ENCODE peak calls at places on chromosome 6, in nine cellular contexts. One of them, this sample, is unnamed.

GRCh38 chr6:16700202-16700997 is 60.9 kb downstream of the ATXN1 start:
- DNase-seq in breast epithelium: no peak
- DNase-seq in GM19239: no peak
- DNase-seq in M059J: peak
- DNase-seq in SK-N-SH: no peak
- DNase-seq in iPS-NIHi11: no peak
- DNase-seq in cardiac fibroblast: no peak
- DNase-seq in activated CD8-positive, alpha-beta memory T cell treated with anti-CD3 and anti-CD28 coated beads for 4 hours: no peak
- DNase-seq in HEK293T: no peak
- DNase-seq in this sample: no peak

GRCh38 chr6:56288347-56288746 is 41.0 kb upstream of the COL21A1 start:
- DNase-seq in iPS-NIHi11: no peak
- DNase-seq in cardiac fibroblast: no peak
- DNase-seq in breast epithelium: no peak
- DNase-seq in HEK293T: no peak
- DNase-seq in M059J: no peak
- DNase-seq in activated CD8-positive, alpha-beta memory T cell treated with anti-CD3 and anti-CD28 coated beads for 4 hours: no peak
- DNase-seq in GM19239: no peak
- DNase-seq in SK-N-SH: no peak
- DNase-seq in this sample: no peak

GRCh38 chr6:68978411-68978810 is 343.3 kb downstream of the ADGRB3 start:
- DNase-seq in cardiac fibroblast: peak
- DNase-seq in SK-N-SH: no peak
- DNase-seq in breast epithelium: no peak
- DNase-seq in HEK293T: no peak
- DNase-seq in iPS-NIHi11: no peak
- DNase-seq in activated CD8-positive, alpha-beta memory T cell treated with anti-CD3 and anti-CD28 coated beads for 4 hours: no peak
- DNase-seq in M059J: no peak
- DNase-seq in GM19239: no peak
- DNase-seq in this sample: no peak

GRCh38 chr6:55562318-55562717 is 16.7 kb downstream of the HMGCLL1 start:
- DNase-seq in iPS-NIHi11: no peak
- DNase-seq in cardiac fibroblast: no peak
- DNase-seq in activated CD8-positive, alpha-beta memory T cell treated with anti-CD3 and anti-CD28 coated beads for 4 hours: no peak
- DNase-seq in breast epithelium: no peak
- DNase-seq in GM19239: no peak
- DNase-seq in HEK293T: no peak
- DNase-seq in SK-N-SH: no peak
- DNase-seq in M059J: no peak
- DNase-seq in this sample: no peak

GRCh38 chr6:35312763-35313125 is 15.1 kb downstream of the DEF6 start:
- DNase-seq in M059J: peak
- DNase-seq in activated CD8-positive, alpha-beta memory T cell treated with anti-CD3 and anti-CD28 coated beads for 4 hours: no peak
- DNase-seq in cardiac fibroblast: no peak
- DNase-seq in SK-N-SH: no peak
- DNase-seq in iPS-NIHi11: no peak
- DNase-seq in HEK293T: no peak
- DNase-seq in breast epithelium: no peak
- DNase-seq in GM19239: no peak
- DNase-seq in this sample: no peak

GRCh38 chr6:11235062-11235461 is 2.6 kb upstream of the NEDD9 start:
- DNase-seq in breast epithelium: no peak
- DNase-seq in M059J: no peak
- DNase-seq in cardiac fibroblast: no peak
- DNase-seq in HEK293T: no peak
- DNase-seq in GM19239: no peak
- DNase-seq in SK-N-SH: no peak
- DNase-seq in iPS-NIHi11: no peak
- DNase-seq in activated CD8-positive, alpha-beta memory T cell treated with anti-CD3 and anti-CD28 coated beads for 4 hours: no peak
- DNase-seq in this sample: no peak

GRCh38 chr6:139135578-139136545 is 982 bp downstream of the HECA start:
- DNase-seq in cardiac fibroblast: peak
- DNase-seq in activated CD8-positive, alpha-beta memory T cell treated with anti-CD3 and anti-CD28 coated beads for 4 hours: no peak
- DNase-seq in M059J: peak
- DNase-seq in GM19239: peak
- DNase-seq in SK-N-SH: peak
- DNase-seq in HEK293T: peak
- DNase-seq in breast epithelium: peak
- DNase-seq in iPS-NIHi11: peak
- DNase-seq in this sample: peak

GRCh38 chr6:56475736-56476457 is 166.8 kb downstream of the DST start:
- DNase-seq in SK-N-SH: peak
- DNase-seq in iPS-NIHi11: no peak
- DNase-seq in cardiac fibroblast: peak
- DNase-seq in M059J: peak
- DNase-seq in HEK293T: no peak
- DNase-seq in activated CD8-positive, alpha-beta memory T cell treated with anti-CD3 and anti-CD28 coated beads for 4 hours: no peak
- DNase-seq in GM19239: no peak
- DNase-seq in breast epithelium: no peak
- DNase-seq in this sample: no peak

GRCh38 chr6:54916858-54917257 is 70.3 kb downstream of the FAM83B start:
- DNase-seq in HEK293T: no peak
- DNase-seq in iPS-NIHi11: no peak
- DNase-seq in activated CD8-positive, alpha-beta memory T cell treated with anti-CD3 and anti-CD28 coated beads for 4 hours: no peak
- DNase-seq in cardiac fibroblast: peak
- DNase-seq in M059J: peak
- DNase-seq in SK-N-SH: no peak
- DNase-seq in breast epithelium: no peak
- DNase-seq in GM19239: no peak
- DNase-seq in this sample: no peak

GRCh38 chr6:4187480-4187879 is 52.1 kb upstream of the ECI2 start:
- DNase-seq in breast epithelium: no peak
- DNase-seq in activated CD8-positive, alpha-beta memory T cell treated with anti-CD3 and anti-CD28 coated beads for 4 hours: no peak
- DNase-seq in M059J: no peak
- DNase-seq in SK-N-SH: no peak
- DNase-seq in GM19239: no peak
- DNase-seq in HEK293T: no peak
- DNase-seq in cardiac fibroblast: no peak
- DNase-seq in iPS-NIHi11: no peak
- DNase-seq in this sample: no peak

GRCh38 chr6:30707281-30707850 is 9.7 kb downstream of the MDC1 start:
- DNase-seq in GM19239: no peak
- DNase-seq in cardiac fibroblast: no peak
- DNase-seq in HEK293T: no peak
- DNase-seq in M059J: no peak
- DNase-seq in SK-N-SH: no peak
- DNase-seq in iPS-NIHi11: no peak
- DNase-seq in activated CD8-positive, alpha-beta memory T cell treated with anti-CD3 and anti-CD28 coated beads for 4 hours: no peak
- DNase-seq in breast epithelium: no peak
- DNase-seq in this sample: no peak

GRCh38 chr6:14440891-14441358 is 323.4 kb downstream of the CD83 start:
- DNase-seq in GM19239: no peak
- DNase-seq in activated CD8-positive, alpha-beta memory T cell treated with anti-CD3 and anti-CD28 coated beads for 4 hours: no peak
- DNase-seq in SK-N-SH: no peak
- DNase-seq in breast epithelium: no peak
- DNase-seq in iPS-NIHi11: no peak
- DNase-seq in HEK293T: no peak
- DNase-seq in M059J: no peak
- DNase-seq in cardiac fibroblast: peak
- DNase-seq in this sample: no peak

GRCh38 chr6:28907394-28907793 is 16.4 kb downstream of the TRIM27 start:
- DNase-seq in iPS-NIHi11: no peak
- DNase-seq in cardiac fibroblast: peak
- DNase-seq in activated CD8-positive, alpha-beta memory T cell treated with anti-CD3 and anti-CD28 coated beads for 4 hours: no peak
- DNase-seq in SK-N-SH: no peak
- DNase-seq in breast epithelium: no peak
- DNase-seq in GM19239: no peak
- DNase-seq in HEK293T: no peak
- DNase-seq in M059J: peak
- DNase-seq in this sample: peak

GRCh38 chr6:151440930-151441329 is 11.0 kb downstream of the RMND1 start:
- DNase-seq in M059J: peak
- DNase-seq in SK-N-SH: no peak
- DNase-seq in breast epithelium: no peak
- DNase-seq in cardiac fibroblast: peak
- DNase-seq in GM19239: no peak
- DNase-seq in HEK293T: no peak
- DNase-seq in activated CD8-positive, alpha-beta memory T cell treated with anti-CD3 and anti-CD28 coated beads for 4 hours: no peak
- DNase-seq in iPS-NIHi11: no peak
- DNase-seq in this sample: no peak

GRCh38 chr6:161736341-161736740 is 462.5 kb upstream of the AGPAT4 start:
- DNase-seq in SK-N-SH: no peak
- DNase-seq in GM19239: no peak
- DNase-seq in M059J: no peak
- DNase-seq in activated CD8-positive, alpha-beta memory T cell treated with anti-CD3 and anti-CD28 coated beads for 4 hours: no peak
- DNase-seq in cardiac fibroblast: no peak
- DNase-seq in breast epithelium: no peak
- DNase-seq in iPS-NIHi11: no peak
- DNase-seq in HEK293T: no peak
- DNase-seq in this sample: no peak

GRCh38 chr6:53982361-53983050 is 128.7 kb upstream of the MLIP start:
- DNase-seq in breast epithelium: no peak
- DNase-seq in SK-N-SH: no peak
- DNase-seq in M059J: peak
- DNase-seq in cardiac fibroblast: peak
- DNase-seq in iPS-NIHi11: no peak
- DNase-seq in GM19239: no peak
- DNase-seq in HEK293T: no peak
- DNase-seq in activated CD8-positive, alpha-beta memory T cell treated with anti-CD3 and anti-CD28 coated beads for 4 hours: no peak
- DNase-seq in this sample: peak

GRCh38 chr6:28988536-28989415 is 16.3 kb downstream of the ZNF311 start:
- DNase-seq in HEK293T: no peak
- DNase-seq in SK-N-SH: peak
- DNase-seq in cardiac fibroblast: peak
- DNase-seq in activated CD8-positive, alpha-beta memory T cell treated with anti-CD3 and anti-CD28 coated beads for 4 hours: peak
- DNase-seq in GM19239: peak
- DNase-seq in breast epithelium: no peak
- DNase-seq in iPS-NIHi11: peak
- DNase-seq in M059J: no peak
- DNase-seq in this sample: peak

GRCh38 chr6:24768361-24768760 is 6.4 kb upstream of the GMNN start:
- DNase-seq in activated CD8-positive, alpha-beta memory T cell treated with anti-CD3 and anti-CD28 coated beads for 4 hours: no peak
- DNase-seq in M059J: peak
- DNase-seq in SK-N-SH: no peak
- DNase-seq in HEK293T: no peak
- DNase-seq in GM19239: no peak
- DNase-seq in iPS-NIHi11: no peak
- DNase-seq in cardiac fibroblast: no peak
- DNase-seq in breast epithelium: no peak
- DNase-seq in this sample: no peak

GRCh38 chr6:157364705-157365104 is 16.3 kb upstream of the ZDHHC14 start:
- DNase-seq in cardiac fibroblast: peak
- DNase-seq in SK-N-SH: no peak
- DNase-seq in M059J: no peak
- DNase-seq in GM19239: no peak
- DNase-seq in activated CD8-positive, alpha-beta memory T cell treated with anti-CD3 and anti-CD28 coated beads for 4 hours: no peak
- DNase-seq in breast epithelium: no peak
- DNase-seq in iPS-NIHi11: no peak
- DNase-seq in HEK293T: no peak
- DNase-seq in this sample: peak

GRCh38 chr6:2482773-2483172 is 237.4 kb upstream of the GMDS start:
- DNase-seq in iPS-NIHi11: no peak
- DNase-seq in HEK293T: no peak
- DNase-seq in cardiac fibroblast: no peak
- DNase-seq in M059J: no peak
- DNase-seq in activated CD8-positive, alpha-beta memory T cell treated with anti-CD3 and anti-CD28 coated beads for 4 hours: no peak
- DNase-seq in GM19239: no peak
- DNase-seq in breast epithelium: no peak
- DNase-seq in SK-N-SH: no peak
- DNase-seq in this sample: no peak

GRCh38 chr6:90249458-90249857 is 47.2 kb downstream of the BACH2 start:
- DNase-seq in HEK293T: no peak
- DNase-seq in breast epithelium: no peak
- DNase-seq in cardiac fibroblast: no peak
- DNase-seq in iPS-NIHi11: no peak
- DNase-seq in M059J: no peak
- DNase-seq in SK-N-SH: no peak
- DNase-seq in GM19239: no peak
- DNase-seq in activated CD8-positive, alpha-beta memory T cell treated with anti-CD3 and anti-CD28 coated beads for 4 hours: no peak
- DNase-seq in this sample: no peak

GRCh38 chr6:14212020-14212419 is 94.4 kb downstream of the CD83 start:
- DNase-seq in HEK293T: no peak
- DNase-seq in GM19239: no peak
- DNase-seq in SK-N-SH: no peak
- DNase-seq in iPS-NIHi11: peak
- DNase-seq in breast epithelium: no peak
- DNase-seq in activated CD8-positive, alpha-beta memory T cell treated with anti-CD3 and anti-CD28 coated beads for 4 hours: no peak
- DNase-seq in M059J: peak
- DNase-seq in cardiac fibroblast: no peak
- DNase-seq in this sample: no peak

GRCh38 chr6:117018771-117019170 is 141.7 kb downstream of the RFX6 start:
- DNase-seq in cardiac fibroblast: peak
- DNase-seq in SK-N-SH: no peak
- DNase-seq in breast epithelium: no peak
- DNase-seq in HEK293T: no peak
- DNase-seq in activated CD8-positive, alpha-beta memory T cell treated with anti-CD3 and anti-CD28 coated beads for 4 hours: no peak
- DNase-seq in GM19239: no peak
- DNase-seq in M059J: peak
- DNase-seq in iPS-NIHi11: no peak
- DNase-seq in this sample: no peak

GRCh38 chr6:34229877-34230276 is 6.8 kb upstream of the HMGA1 start:
- DNase-seq in SK-N-SH: no peak
- DNase-seq in iPS-NIHi11: no peak
- DNase-seq in HEK293T: no peak
- DNase-seq in breast epithelium: no peak
- DNase-seq in cardiac fibroblast: no peak
- DNase-seq in activated CD8-positive, alpha-beta memory T cell treated with anti-CD3 and anti-CD28 coated beads for 4 hours: no peak
- DNase-seq in M059J: no peak
- DNase-seq in GM19239: no peak
- DNase-seq in this sample: no peak

GRCh38 chr6:169969372-169970099 is 218.1 kb downstream of the ERMARD start:
- DNase-seq in HEK293T: no peak
- DNase-seq in cardiac fibroblast: no peak
- DNase-seq in iPS-NIHi11: peak
- DNase-seq in M059J: no peak
- DNase-seq in activated CD8-positive, alpha-beta memory T cell treated with anti-CD3 and anti-CD28 coated beads for 4 hours: no peak
- DNase-seq in GM19239: no peak
- DNase-seq in SK-N-SH: peak
- DNase-seq in breast epithelium: peak
- DNase-seq in this sample: no peak

GRCh38 chr6:85273870-85274269 is 176.0 kb upstream of the NT5E start:
- DNase-seq in SK-N-SH: no peak
- DNase-seq in cardiac fibroblast: peak
- DNase-seq in HEK293T: no peak
- DNase-seq in activated CD8-positive, alpha-beta memory T cell treated with anti-CD3 and anti-CD28 coated beads for 4 hours: no peak
- DNase-seq in iPS-NIHi11: no peak
- DNase-seq in GM19239: no peak
- DNase-seq in M059J: peak
- DNase-seq in breast epithelium: no peak
- DNase-seq in this sample: no peak

GRCh38 chr6:39363280-39363679 is 40.8 kb upstream of the KCNK16 start:
- DNase-seq in GM19239: no peak
- DNase-seq in cardiac fibroblast: no peak
- DNase-seq in iPS-NIHi11: no peak
- DNase-seq in SK-N-SH: no peak
- DNase-seq in HEK293T: no peak
- DNase-seq in breast epithelium: no peak
- DNase-seq in M059J: no peak
- DNase-seq in activated CD8-positive, alpha-beta memory T cell treated with anti-CD3 and anti-CD28 coated beads for 4 hours: no peak
- DNase-seq in this sample: no peak

GRCh38 chr6:73580247-73581149 is 59.7 kb upstream of the EEF1A1 start:
- DNase-seq in HEK293T: peak
- DNase-seq in activated CD8-positive, alpha-beta memory T cell treated with anti-CD3 and anti-CD28 coated beads for 4 hours: peak
- DNase-seq in SK-N-SH: peak
- DNase-seq in cardiac fibroblast: peak
- DNase-seq in GM19239: no peak
- DNase-seq in iPS-NIHi11: peak
- DNase-seq in M059J: peak
- DNase-seq in breast epithelium: peak
- DNase-seq in this sample: peak

GRCh38 chr6:54427396-54427910 is 119.2 kb downstream of the TINAG start:
- DNase-seq in HEK293T: no peak
- DNase-seq in breast epithelium: no peak
- DNase-seq in M059J: no peak
- DNase-seq in SK-N-SH: no peak
- DNase-seq in iPS-NIHi11: no peak
- DNase-seq in cardiac fibroblast: peak
- DNase-seq in GM19239: no peak
- DNase-seq in activated CD8-positive, alpha-beta memory T cell treated with anti-CD3 and anti-CD28 coated beads for 4 hours: no peak
- DNase-seq in this sample: no peak

GRCh38 chr6:14091329-14091978 is 26.1 kb upstream of the CD83 start:
- DNase-seq in activated CD8-positive, alpha-beta memory T cell treated with anti-CD3 and anti-CD28 coated beads for 4 hours: no peak
- DNase-seq in SK-N-SH: no peak
- DNase-seq in HEK293T: no peak
- DNase-seq in cardiac fibroblast: no peak
- DNase-seq in breast epithelium: no peak
- DNase-seq in M059J: no peak
- DNase-seq in iPS-NIHi11: no peak
- DNase-seq in GM19239: no peak
- DNase-seq in this sample: no peak